ENCODE peak calls at places on chromosomes 5 and 9, in six cellular contexts. One of them, this sample, is unnamed.

GRCh38 chr9:36731576-36731975 is 158.9 kb downstream of the MELK start:
- DNase-seq in B cell: no peak
- DNase-seq in stimulated activated naive B cell treated with anti-CD40 and anti-IgM and Interleukin-4, amounts not matched to agents 10 μg/mL and 1 μg/mL and 100 μg/mL, for 72 hours: no peak
- DNase-seq in SJCRH30: no peak
- DNase-seq in Peyer's patch: no peak
- DNase-seq in AG09309: no peak
- DNase-seq in this sample: no peak

GRCh38 chr9:134955801-134956200 is 38.1 kb upstream of the FCN1 start:
- DNase-seq in AG09309: no peak
- DNase-seq in stimulated activated naive B cell treated with anti-CD40 and anti-IgM and Interleukin-4, amounts not matched to agents 10 μg/mL and 1 μg/mL and 100 μg/mL, for 72 hours: no peak
- DNase-seq in B cell: no peak
- DNase-seq in SJCRH30: no peak
- DNase-seq in Peyer's patch: peak; percentile 40
- DNase-seq in this sample: no peak

GRCh38 chr5:20956134-20956533 is 968.1 kb upstream of the CDH18 start:
- DNase-seq in SJCRH30: no peak
- DNase-seq in stimulated activated naive B cell treated with anti-CD40 and anti-IgM and Interleukin-4, amounts not matched to agents 10 μg/mL and 1 μg/mL and 100 μg/mL, for 72 hours: no peak
- DNase-seq in Peyer's patch: no peak
- DNase-seq in AG09309: no peak
- DNase-seq in B cell: no peak
- DNase-seq in this sample: no peak

GRCh38 chr9:13992136-13992798 is 321.7 kb downstream of the NFIB start:
- DNase-seq in B cell: no peak
- DNase-seq in SJCRH30: no peak
- DNase-seq in Peyer's patch: no peak
- DNase-seq in stimulated activated naive B cell treated with anti-CD40 and anti-IgM and Interleukin-4, amounts not matched to agents 10 μg/mL and 1 μg/mL and 100 μg/mL, for 72 hours: no peak
- DNase-seq in AG09309: no peak
- DNase-seq in this sample: no peak

GRCh38 chr5:166370928-166371690 is 1920.3 kb upstream of the WWC1 start:
- DNase-seq in stimulated activated naive B cell treated with anti-CD40 and anti-IgM and Interleukin-4, amounts not matched to agents 10 μg/mL and 1 μg/mL and 100 μg/mL, for 72 hours: no peak
- DNase-seq in B cell: no peak
- DNase-seq in Peyer's patch: no peak
- DNase-seq in SJCRH30: no peak
- DNase-seq in AG09309: no peak
- DNase-seq in this sample: no peak

GRCh38 chr5:178310130-178310865 is 77.7 kb upstream of the PHYKPL start:
- DNase-seq in SJCRH30: no peak
- DNase-seq in Peyer's patch: no peak
- DNase-seq in B cell: no peak
- DNase-seq in AG09309: no peak
- DNase-seq in stimulated activated naive B cell treated with anti-CD40 and anti-IgM and Interleukin-4, amounts not matched to agents 10 μg/mL and 1 μg/mL and 100 μg/mL, for 72 hours: no peak
- DNase-seq in this sample: no peak

GRCh38 chr5:113044776-113045175 is 68.2 kb downstream of the DCP2 start:
- DNase-seq in B cell: no peak
- DNase-seq in stimulated activated naive B cell treated with anti-CD40 and anti-IgM and Interleukin-4, amounts not matched to agents 10 μg/mL and 1 μg/mL and 100 μg/mL, for 72 hours: no peak
- DNase-seq in SJCRH30: no peak
- DNase-seq in AG09309: no peak
- DNase-seq in Peyer's patch: no peak
- DNase-seq in this sample: no peak

GRCh38 chr5:73355083-73355482 is 93.5 kb downstream of the FOXD1 start:
- DNase-seq in AG09309: no peak
- DNase-seq in B cell: no peak
- DNase-seq in SJCRH30: no peak
- DNase-seq in stimulated activated naive B cell treated with anti-CD40 and anti-IgM and Interleukin-4, amounts not matched to agents 10 μg/mL and 1 μg/mL and 100 μg/mL, for 72 hours: no peak
- DNase-seq in Peyer's patch: no peak
- DNase-seq in this sample: no peak

GRCh38 chr5:81334304-81335061 is 33.1 kb downstream of the ZCCHC9 start:
- DNase-seq in Peyer's patch: no peak
- DNase-seq in AG09309: no peak
- DNase-seq in SJCRH30: peak; percentile 16
- DNase-seq in B cell: no peak
- DNase-seq in stimulated activated naive B cell treated with anti-CD40 and anti-IgM and Interleukin-4, amounts not matched to agents 10 μg/mL and 1 μg/mL and 100 μg/mL, for 72 hours: no peak
- DNase-seq in this sample: no peak

GRCh38 chr5:1315018-1315708 is 20.3 kb upstream of the TERT start:
- DNase-seq in stimulated activated naive B cell treated with anti-CD40 and anti-IgM and Interleukin-4, amounts not matched to agents 10 μg/mL and 1 μg/mL and 100 μg/mL, for 72 hours: no peak
- DNase-seq in AG09309: no peak
- DNase-seq in B cell: no peak
- DNase-seq in SJCRH30: no peak
- DNase-seq in Peyer's patch: no peak
- DNase-seq in this sample: no peak

GRCh38 chr5:139774980-139775654 is 20.5 kb upstream of the PSD2 start:
- DNase-seq in AG09309: no peak
- DNase-seq in SJCRH30: peak; percentile 79
- DNase-seq in stimulated activated naive B cell treated with anti-CD40 and anti-IgM and Interleukin-4, amounts not matched to agents 10 μg/mL and 1 μg/mL and 100 μg/mL, for 72 hours: peak; percentile 81
- DNase-seq in B cell: peak; percentile 73
- DNase-seq in Peyer's patch: peak; percentile 79
- DNase-seq in this sample: peak; percentile 85